ENCODE peak calls at places on chromosomes 1 and 21, in five cellular contexts. One of them, this sample, is unnamed.

GRCh38 chr1:77037990-77038389 is 170.7 kb downstream of the ST6GALNAC5 start:
- DNase-seq in NCI-H748 treated with DMSO at 0.1 percent for 48 hours: no peak
- DNase-seq in NCI-H446 treated with DMSO at 0.1 percent for 48 hours: peak; percentile 54
- DNase-seq in H4: no peak
- DNase-seq in HS-5: no peak
- DNase-seq in this sample: peak; percentile 68

GRCh38 chr1:21603177-21604138 is 65.7 kb downstream of the RAP1GAP start:
- DNase-seq in NCI-H748 treated with DMSO at 0.1 percent for 48 hours: no peak
- DNase-seq in NCI-H446 treated with DMSO at 0.1 percent for 48 hours: no peak
- DNase-seq in H4: no peak
- DNase-seq in HS-5: no peak
- DNase-seq in this sample: no peak

GRCh38 chr1:224205438-224205840 is 22.4 kb downstream of the DEGS1 start:
- DNase-seq in NCI-H748 treated with DMSO at 0.1 percent for 48 hours: no peak
- DNase-seq in NCI-H446 treated with DMSO at 0.1 percent for 48 hours: no peak
- DNase-seq in H4: peak; percentile 54
- DNase-seq in HS-5: peak; percentile 50
- DNase-seq in this sample: no peak

GRCh38 chr1:43529206-43529731 is 1.4 kb upstream of the PTPRF start:
- DNase-seq in NCI-H748 treated with DMSO at 0.1 percent for 48 hours: peak; percentile 100
- DNase-seq in NCI-H446 treated with DMSO at 0.1 percent for 48 hours: peak; percentile 68
- DNase-seq in H4: peak; percentile 88
- DNase-seq in HS-5: peak; percentile 87
- DNase-seq in this sample: peak; percentile 54

GRCh38 chr1:18645172-18646090 is 14.8 kb downstream of the PAX7 start:
- DNase-seq in NCI-H748 treated with DMSO at 0.1 percent for 48 hours: no peak
- DNase-seq in NCI-H446 treated with DMSO at 0.1 percent for 48 hours: no peak
- DNase-seq in H4: no peak
- DNase-seq in HS-5: no peak
- DNase-seq in this sample: no peak

GRCh38 chr1:203629509-203630082 is 3.0 kb downstream of the ATP2B4 start:
- DNase-seq in NCI-H748 treated with DMSO at 0.1 percent for 48 hours: no peak
- DNase-seq in NCI-H446 treated with DMSO at 0.1 percent for 48 hours: no peak
- DNase-seq in H4: no peak
- DNase-seq in HS-5: no peak
- DNase-seq in this sample: no peak

GRCh38 chr1:44347280-44347679 is 7.8 kb downstream of the ERI3 start:
- DNase-seq in NCI-H748 treated with DMSO at 0.1 percent for 48 hours: no peak
- DNase-seq in NCI-H446 treated with DMSO at 0.1 percent for 48 hours: no peak
- DNase-seq in H4: no peak
- DNase-seq in HS-5: no peak
- DNase-seq in this sample: no peak

GRCh38 chr1:22509815-22510214 is 53.5 kb upstream of the EPHA8 start:
- DNase-seq in NCI-H748 treated with DMSO at 0.1 percent for 48 hours: no peak
- DNase-seq in NCI-H446 treated with DMSO at 0.1 percent for 48 hours: no peak
- DNase-seq in H4: no peak
- DNase-seq in HS-5: no peak
- DNase-seq in this sample: no peak

GRCh38 chr1:91608876-91609275 is 108.2 kb downstream of the CDC7 start:
- DNase-seq in NCI-H748 treated with DMSO at 0.1 percent for 48 hours: peak; percentile 39
- DNase-seq in NCI-H446 treated with DMSO at 0.1 percent for 48 hours: no peak
- DNase-seq in H4: no peak
- DNase-seq in HS-5: peak; percentile 82
- DNase-seq in this sample: no peak

GRCh38 chr21:41900401-41900800 is 21.3 kb upstream of the PRDM15 start:
- DNase-seq in NCI-H748 treated with DMSO at 0.1 percent for 48 hours: no peak
- DNase-seq in NCI-H446 treated with DMSO at 0.1 percent for 48 hours: no peak
- DNase-seq in H4: no peak
- DNase-seq in HS-5: no peak
- DNase-seq in this sample: no peak

GRCh38 chr21:25002676-25003075 is 604.6 kb downstream of the MRPL39 start:
- DNase-seq in NCI-H748 treated with DMSO at 0.1 percent for 48 hours: no peak
- DNase-seq in NCI-H446 treated with DMSO at 0.1 percent for 48 hours: no peak
- DNase-seq in H4: no peak
- DNase-seq in HS-5: no peak
- DNase-seq in this sample: no peak

GRCh38 chr1:7572654-7573152 is 198.4 kb upstream of the VAMP3 start:
- DNase-seq in NCI-H748 treated with DMSO at 0.1 percent for 48 hours: no peak
- DNase-seq in NCI-H446 treated with DMSO at 0.1 percent for 48 hours: no peak
- DNase-seq in H4: no peak
- DNase-seq in HS-5: no peak
- DNase-seq in this sample: no peak

GRCh38 chr1:53769780-53770179 is 30.8 kb upstream of the GLIS1 start:
- DNase-seq in NCI-H748 treated with DMSO at 0.1 percent for 48 hours: no peak
- DNase-seq in NCI-H446 treated with DMSO at 0.1 percent for 48 hours: no peak
- DNase-seq in H4: no peak
- DNase-seq in HS-5: no peak
- DNase-seq in this sample: no peak

GRCh38 chr1:152917794-152918193 is 9.4 kb downstream of the IVL start:
- DNase-seq in NCI-H748 treated with DMSO at 0.1 percent for 48 hours: no peak
- DNase-seq in NCI-H446 treated with DMSO at 0.1 percent for 48 hours: no peak
- DNase-seq in H4: no peak
- DNase-seq in HS-5: no peak
- DNase-seq in this sample: no peak

GRCh38 chr1:30450818-30451233 is 272.6 kb downstream of the MATN1 start:
- DNase-seq in NCI-H748 treated with DMSO at 0.1 percent for 48 hours: no peak
- DNase-seq in NCI-H446 treated with DMSO at 0.1 percent for 48 hours: no peak
- DNase-seq in H4: no peak
- DNase-seq in HS-5: no peak
- DNase-seq in this sample: no peak

GRCh38 chr1:227560814-227561213 is 2.5 kb upstream of the ZNF678 start:
- DNase-seq in NCI-H748 treated with DMSO at 0.1 percent for 48 hours: no peak
- DNase-seq in NCI-H446 treated with DMSO at 0.1 percent for 48 hours: no peak
- DNase-seq in H4: no peak
- DNase-seq in HS-5: no peak
- DNase-seq in this sample: no peak

GRCh38 chr1:3459940-3460652 is 5.6 kb downstream of the ARHGEF16 start:
- DNase-seq in NCI-H748 treated with DMSO at 0.1 percent for 48 hours: no peak
- DNase-seq in NCI-H446 treated with DMSO at 0.1 percent for 48 hours: no peak
- DNase-seq in H4: no peak
- DNase-seq in HS-5: no peak
- DNase-seq in this sample: no peak

GRCh38 chr1:159054427-159054826 is 22.1 kb downstream of the AIM2 start:
- DNase-seq in NCI-H748 treated with DMSO at 0.1 percent for 48 hours: no peak
- DNase-seq in NCI-H446 treated with DMSO at 0.1 percent for 48 hours: no peak
- DNase-seq in H4: no peak
- DNase-seq in HS-5: no peak
- DNase-seq in this sample: no peak

GRCh38 chr1:18130356-18130755 is 22.8 kb downstream of the IGSF21 start:
- DNase-seq in NCI-H748 treated with DMSO at 0.1 percent for 48 hours: no peak
- DNase-seq in NCI-H446 treated with DMSO at 0.1 percent for 48 hours: no peak
- DNase-seq in H4: no peak
- DNase-seq in HS-5: no peak
- DNase-seq in this sample: no peak

GRCh38 chr1:76170114-76170513 is 95.6 kb downstream of the ST6GALNAC3 start:
- DNase-seq in NCI-H748 treated with DMSO at 0.1 percent for 48 hours: no peak
- DNase-seq in NCI-H446 treated with DMSO at 0.1 percent for 48 hours: no peak
- DNase-seq in H4: no peak
- DNase-seq in HS-5: no peak
- DNase-seq in this sample: no peak

GRCh38 chr1:228437424-228437823 is 20.8 kb upstream of the TRIM17 start:
- DNase-seq in NCI-H748 treated with DMSO at 0.1 percent for 48 hours: no peak
- DNase-seq in NCI-H446 treated with DMSO at 0.1 percent for 48 hours: no peak
- DNase-seq in H4: no peak
- DNase-seq in HS-5: no peak
- DNase-seq in this sample: no peak

GRCh38 chr1:59994302-59995198 is 68.0 kb upstream of the CYP2J2 start:
- DNase-seq in NCI-H748 treated with DMSO at 0.1 percent for 48 hours: no peak
- DNase-seq in NCI-H446 treated with DMSO at 0.1 percent for 48 hours: no peak
- DNase-seq in H4: no peak
- DNase-seq in HS-5: no peak
- DNase-seq in this sample: no peak

GRCh38 chr1:172638249-172638648 is 20.7 kb upstream of the FASLG start:
- DNase-seq in NCI-H748 treated with DMSO at 0.1 percent for 48 hours: no peak
- DNase-seq in NCI-H446 treated with DMSO at 0.1 percent for 48 hours: no peak
- DNase-seq in H4: no peak
- DNase-seq in HS-5: no peak
- DNase-seq in this sample: no peak

GRCh38 chr1:58727363-58727762 is 27.5 kb upstream of the MYSM1 start:
- DNase-seq in NCI-H748 treated with DMSO at 0.1 percent for 48 hours: no peak
- DNase-seq in NCI-H446 treated with DMSO at 0.1 percent for 48 hours: peak; percentile 51
- DNase-seq in H4: peak; percentile 83
- DNase-seq in HS-5: peak; percentile 94
- DNase-seq in this sample: no peak

GRCh38 chr1:46133946-46134345 is 1.5 kb upstream of the PIK3R3 start:
- DNase-seq in NCI-H748 treated with DMSO at 0.1 percent for 48 hours: no peak
- DNase-seq in NCI-H446 treated with DMSO at 0.1 percent for 48 hours: no peak
- DNase-seq in H4: no peak
- DNase-seq in HS-5: no peak
- DNase-seq in this sample: no peak

GRCh38 chr1:225253784-225254183 is 174.1 kb downstream of the LBR start:
- DNase-seq in NCI-H748 treated with DMSO at 0.1 percent for 48 hours: no peak
- DNase-seq in NCI-H446 treated with DMSO at 0.1 percent for 48 hours: no peak
- DNase-seq in H4: no peak
- DNase-seq in HS-5: peak; percentile 68
- DNase-seq in this sample: no peak

GRCh38 chr1:243708210-243708609 is 141.8 kb downstream of the AKT3 start:
- DNase-seq in NCI-H748 treated with DMSO at 0.1 percent for 48 hours: peak; percentile 24
- DNase-seq in NCI-H446 treated with DMSO at 0.1 percent for 48 hours: peak; percentile 42
- DNase-seq in H4: no peak
- DNase-seq in HS-5: no peak
- DNase-seq in this sample: no peak

GRCh38 chr1:66316464-66317155 is 217.3 kb upstream of the SGIP1 start:
- DNase-seq in NCI-H748 treated with DMSO at 0.1 percent for 48 hours: no peak
- DNase-seq in NCI-H446 treated with DMSO at 0.1 percent for 48 hours: no peak
- DNase-seq in H4: no peak
- DNase-seq in HS-5: no peak
- DNase-seq in this sample: no peak

GRCh38 chr1:44406761-44407429 is 1.8 kb downstream of the RNF220 start:
- DNase-seq in NCI-H748 treated with DMSO at 0.1 percent for 48 hours: no peak
- DNase-seq in NCI-H446 treated with DMSO at 0.1 percent for 48 hours: no peak
- DNase-seq in H4: no peak
- DNase-seq in HS-5: no peak
- DNase-seq in this sample: no peak

GRCh38 chr1:53069663-53070327 is 7.8 kb downstream of the PODN start:
- DNase-seq in NCI-H748 treated with DMSO at 0.1 percent for 48 hours: no peak
- DNase-seq in NCI-H446 treated with DMSO at 0.1 percent for 48 hours: no peak
- DNase-seq in H4: no peak
- DNase-seq in HS-5: no peak
- DNase-seq in this sample: no peak

GRCh38 chr1:156498447-156499193 is 2.0 kb downstream of the MEF2D start:
- DNase-seq in NCI-H748 treated with DMSO at 0.1 percent for 48 hours: no peak
- DNase-seq in NCI-H446 treated with DMSO at 0.1 percent for 48 hours: no peak
- DNase-seq in H4: no peak
- DNase-seq in HS-5: no peak
- DNase-seq in this sample: no peak

GRCh38 chr1:8347635-8348034 is 29.7 kb downstream of the SLC45A1 start:
- DNase-seq in NCI-H748 treated with DMSO at 0.1 percent for 48 hours: no peak
- DNase-seq in NCI-H446 treated with DMSO at 0.1 percent for 48 hours: no peak
- DNase-seq in H4: no peak
- DNase-seq in HS-5: no peak
- DNase-seq in this sample: no peak

GRCh38 chr1:6464514-6464836 is 1.5 kb downstream of the TNFRSF25 start:
- DNase-seq in NCI-H748 treated with DMSO at 0.1 percent for 48 hours: no peak
- DNase-seq in NCI-H446 treated with DMSO at 0.1 percent for 48 hours: no peak
- DNase-seq in H4: no peak
- DNase-seq in HS-5: no peak
- DNase-seq in this sample: no peak

GRCh38 chr1:4700801-4701200 is 46.4 kb downstream of the AJAP1 start:
- DNase-seq in NCI-H748 treated with DMSO at 0.1 percent for 48 hours: peak; percentile 55
- DNase-seq in NCI-H446 treated with DMSO at 0.1 percent for 48 hours: no peak
- DNase-seq in H4: no peak
- DNase-seq in HS-5: no peak
- DNase-seq in this sample: no peak

GRCh38 chr1:171263915-171264314 is 15.6 kb downstream of the FMO1 start:
- DNase-seq in NCI-H748 treated with DMSO at 0.1 percent for 48 hours: no peak
- DNase-seq in NCI-H446 treated with DMSO at 0.1 percent for 48 hours: no peak
- DNase-seq in H4: no peak
- DNase-seq in HS-5: no peak
- DNase-seq in this sample: no peak

GRCh38 chr1:42888013-42888633 is 41.7 kb downstream of the ZNF691 start:
- DNase-seq in NCI-H748 treated with DMSO at 0.1 percent for 48 hours: no peak
- DNase-seq in NCI-H446 treated with DMSO at 0.1 percent for 48 hours: no peak
- DNase-seq in H4: no peak
- DNase-seq in HS-5: no peak
- DNase-seq in this sample: no peak

GRCh38 chr1:219773775-219774174 is 154.6 kb downstream of the SLC30A10 start:
- DNase-seq in NCI-H748 treated with DMSO at 0.1 percent for 48 hours: no peak
- DNase-seq in NCI-H446 treated with DMSO at 0.1 percent for 48 hours: no peak
- DNase-seq in H4: no peak
- DNase-seq in HS-5: no peak
- DNase-seq in this sample: no peak

GRCh38 chr1:37567023-37567422 is 10.3 kb downstream of the DNALI1 start:
- DNase-seq in NCI-H748 treated with DMSO at 0.1 percent for 48 hours: no peak
- DNase-seq in NCI-H446 treated with DMSO at 0.1 percent for 48 hours: no peak
- DNase-seq in H4: no peak
- DNase-seq in HS-5: no peak
- DNase-seq in this sample: no peak

GRCh38 chr1:226408285-226409184 is 642 bp upstream of the PARP1 start:
- DNase-seq in NCI-H748 treated with DMSO at 0.1 percent for 48 hours: no peak
- DNase-seq in NCI-H446 treated with DMSO at 0.1 percent for 48 hours: no peak
- DNase-seq in H4: no peak
- DNase-seq in HS-5: no peak
- DNase-seq in this sample: peak; percentile 56

GRCh38 chr1:205991237-205991636 is 12.0 kb downstream of the RAB7B start:
- DNase-seq in NCI-H748 treated with DMSO at 0.1 percent for 48 hours: no peak
- DNase-seq in NCI-H446 treated with DMSO at 0.1 percent for 48 hours: no peak
- DNase-seq in H4: no peak
- DNase-seq in HS-5: no peak
- DNase-seq in this sample: no peak